ENCODE peak calls at places on chromosomes 13 and 19, in six cellular contexts. C is IMR-90, L is heart left ventricle, R is gastrocnemius medialis, F is esophagus muscularis mucosa, B is adrenal gland. P is an unnamed sample.
A peak's percentile ranks its signal among the peaks of the same experiment; 100 is the strongest.

GRCh38 chr19:41352609-41353465 is 885 bp downstream of the TGFB1 start:
- DNase-seq in C (peak; percentile 44), L (peak; percentile 66), R (no peak), F (peak; percentile 94), B (peak; percentile 56), P (peak; percentile 71)

GRCh38 chr19:4586691-4587090 is 27.2 kb upstream of the SEMA6B start:
- DNase-seq in C (no peak), L (no peak), R (no peak), F (no peak), B (no peak), P (no peak)

GRCh38 chr13:24181991-24182702 is 21.6 kb downstream of the SPATA13 start:
- DNase-seq in C (no peak), L (no peak), R (no peak), F (peak; percentile 50), B (no peak), P (no peak)

GRCh38 chr19:3642987-3643386 is 16.4 kb upstream of the CACTIN start:
- DNase-seq in C (no peak), L (no peak), R (no peak), F (no peak), B (no peak), P (no peak)

GRCh38 chr13:57631607-57632275 is at the start of gene PCDH17:
- DNase-seq in C (no peak), L (peak; percentile 56), R (no peak), F (no peak), B (peak; percentile 26), P (no peak)

GRCh38 chr19:11244846-11245589 is 5.6 kb downstream of the ANGPTL8 start:
- DNase-seq in C (no peak), L (no peak), R (no peak), F (no peak), B (no peak), P (no peak)

GRCh38 chr13:40982772-40983171 is 36.3 kb downstream of the ELF1 start:
- DNase-seq in C (peak; percentile 52), L (peak; percentile 33), R (no peak), F (no peak), B (peak; percentile 45), P (peak; percentile 43)

GRCh38 chr19:46992699-46993535 is 26.7 kb upstream of the NPAS1 start:
- DNase-seq in C (no peak), L (peak; percentile 79), R (peak; percentile 33), F (no peak), B (peak; percentile 89), P (no peak)

GRCh38 chr19:10226376-10227214 is 4.5 kb downstream of the S1PR2 start:
- DNase-seq in C (peak; percentile 95), L (peak; percentile 87), R (peak; percentile 54), F (peak; percentile 95), B (peak; percentile 48), P (peak; percentile 95)

GRCh38 chr19:2695288-2695866 is 7.1 kb downstream of the GNG7 start:
- DNase-seq in C (no peak), L (peak; percentile 65), R (no peak), F (no peak), B (peak; percentile 21), P (no peak)

GRCh38 chr19:18541258-18541991 is 1.9 kb downstream of the FKBP8 start:
- DNase-seq in C (no peak), L (no peak), R (no peak), F (no peak), B (peak; percentile 46), P (no peak)

GRCh38 chr13:34413538-34414210 is 528.4 kb upstream of the NBEA start:
- DNase-seq in C (no peak), L (no peak), R (no peak), F (no peak), B (no peak), P (no peak)

GRCh38 chr19:6126335-6126974 is 9.0 kb upstream of the ACSBG2 start:
- DNase-seq in C (peak; percentile 71), L (no peak), R (no peak), F (no peak), B (no peak), P (no peak)

GRCh38 chr19:11067356-11068113 is 21.7 kb upstream of the LDLR start:
- DNase-seq in C (peak; percentile 41), L (no peak), R (no peak), F (no peak), B (no peak), P (no peak)

GRCh38 chr13:108917581-108917980 is 288.2 kb downstream of the MYO16 start:
- DNase-seq in C (peak; percentile 37), L (no peak), R (no peak), F (no peak), B (no peak), P (no peak)

GRCh38 chr19:51366999-51367564 is 894 bp upstream of the ETFB start:
- DNase-seq in C (no peak), L (no peak), R (no peak), F (no peak), B (no peak), P (no peak)

GRCh38 chr19:8481191-8481590 is 21.2 kb downstream of the PRAM1 start:
- DNase-seq in C (no peak), L (peak; percentile 48), R (no peak), F (no peak), B (no peak), P (no peak)
- H3K4me1 ChIP-seq in C (peaks cover 5% of the 10 kb centered on the region), L (no peaks in the 10 kb centered on the region), R (peaks cover 30% of the 10 kb centered on the region), F (peaks cover 59% of the 10 kb centered on the region), B (no peaks in the 10 kb centered on the region), P (no peaks in the 10 kb centered on the region)

GRCh38 chr19:7197760-7198696 is 96.2 kb downstream of the INSR start:
- DNase-seq in C (peak; percentile 94), L (peak; percentile 94), R (peak; percentile 91), F (peak; percentile 97), B (peak; percentile 93), P (peak; percentile 94)
- TF ChIP-seq CTCF in C (peak; percentile 0), L (no peak), R (peak; percentile 49), F (peak; percentile 28), B (peak; percentile 40), P (peak; percentile 48)

GRCh38 chr13:43014162-43014561 is 9.2 kb upstream of the DNAJC15 start:
- DNase-seq in C (no peak), L (no peak), R (no peak), F (no peak), B (no peak), P (no peak)
- TF ChIP-seq POLR2A in C (no peak), L (no peak), R (no peak), F (no peak), B (no peak), P (no peak)

GRCh38 chr19:14985133-14985532 is 5.5 kb upstream of the SLC1A6 start:
- DNase-seq in C (no peak), L (no peak), R (no peak), F (no peak), B (no peak), P (no peak)
- H3K4me1 ChIP-seq in C (no peaks in the 10 kb centered on the region), L (no peaks in the 10 kb centered on the region), R (no peaks in the 10 kb centered on the region), F (no peaks in the 10 kb centered on the region), B (no peaks in the 10 kb centered on the region), P (no peaks in the 10 kb centered on the region)

GRCh38 chr19:29259153-29259552 is 46.2 kb upstream of the UQCRFS1 start:
- DNase-seq in C (no peak), L (no peak), R (no peak), F (no peak), B (no peak), P (no peak)
- TF ChIP-seq CTCF in C (peak; percentile 13), L (no peak), R (no peak), F (no peak), B (no peak), P (no peak)

GRCh38 chr19:32129141-32129540 is 216.3 kb upstream of the ZNF507 start:
- DNase-seq in C (no peak), L (no peak), R (no peak), F (peak; percentile 66), B (no peak), P (peak; percentile 79)
- TF ChIP-seq POLR2A in C (no peak), L (no peak), R (no peak), F (no peak), B (no peak), P (no peak)

GRCh38 chr13:39415403-39415802 is 187.6 kb downstream of the LHFPL6 start:
- DNase-seq in C (peak; percentile 43), L (peak; percentile 69), R (no peak), F (no peak), B (peak; percentile 54), P (peak; percentile 53)
- H3K4me1 ChIP-seq in C (peaks cover 2% of the 10 kb centered on the region), L (no peaks in the 10 kb centered on the region), R (peaks cover 7% of the 10 kb centered on the region), F (peaks cover 74% of the 10 kb centered on the region), B (no peaks in the 10 kb centered on the region), P (no peaks in the 10 kb centered on the region)

DNA sequence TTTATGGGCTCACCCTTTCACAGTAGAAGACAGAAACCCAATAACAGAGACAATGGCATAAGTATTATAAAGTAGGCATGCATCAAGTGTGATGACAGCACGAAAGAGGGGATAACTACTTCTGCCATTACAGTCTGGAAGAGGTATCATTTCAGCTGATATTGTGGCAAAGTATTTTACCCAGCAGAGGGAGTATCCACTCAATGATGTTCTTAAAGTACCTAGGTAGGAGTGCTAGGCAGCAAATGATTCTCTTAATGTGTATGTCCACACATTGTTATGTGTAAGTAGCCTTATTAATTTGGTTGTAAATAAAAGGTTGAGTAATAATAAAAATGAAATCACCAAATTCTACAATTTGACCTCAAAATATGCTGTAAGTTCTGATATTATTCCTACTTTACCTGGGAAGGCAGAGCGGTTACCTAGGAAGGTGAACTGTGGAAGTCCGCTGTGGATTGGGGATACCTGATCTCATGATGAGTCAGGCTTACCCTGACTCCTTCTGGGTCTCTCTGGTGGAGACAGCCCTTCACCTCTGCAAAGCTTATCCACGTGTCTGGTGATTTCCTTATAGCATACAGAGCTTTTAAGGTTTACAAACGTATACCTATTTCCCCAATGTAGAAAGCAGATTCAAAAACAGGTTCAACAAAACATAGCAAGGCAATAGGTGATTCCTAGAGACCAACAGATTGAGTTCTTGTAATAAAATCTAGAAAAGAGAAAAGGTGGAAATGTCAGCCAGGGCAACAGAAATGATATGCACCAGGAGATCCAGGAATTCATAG is 4.0 kb upstream of the UBAC2 start:
- DNase-seq in C (no peak), L (no peak), R (no peak), F (no peak), B (no peak), P (no peak)
- TF ChIP-seq CTCF in C (peak; percentile 9), L (no peak), R (no peak), F (no peak), B (no peak), P (no peak)